ENCODE peak calls at places on chromosome 14, in four cellular contexts. K is AG04450, W is cardiac muscle cell, B is astrocyte. D is an unnamed sample.

GRCh38 chr14:98900721-98901272 is 371.2 kb downstream of the BCL11B start:
- DNase-seq in K (no peak), B (no peak), W (no peak), D (no peak)

GRCh38 chr14:24895243-24895583 is 154.7 kb downstream of the STXBP6 start:
- DNase-seq in B (peak; percentile 58), W (peak; percentile 66), K (no peak), D (no peak)

GRCh38 chr14:24312736-24313507 is 1.6 kb downstream of the LTB4R start:
- DNase-seq in B (no peak), W (peak; percentile 49), K (no peak), D (peak; percentile 18)

GRCh38 chr14:97688626-97689336 is 891.6 kb downstream of the VRK1 start:
- DNase-seq in K (no peak), B (no peak), W (no peak), D (no peak)

GRCh38 chr14:73457050-73457934 is 1.1 kb downstream of the NUMB start:
- DNase-seq in B (no peak), K (no peak), W (peak; percentile 26), D (no peak)

GRCh38 chr14:63840981-63841380 is 11.8 kb upstream of the SYNE2 start:
- DNase-seq in B (no peak), K (no peak), W (no peak), D (no peak)

GRCh38 chr14:77151245-77151644 is 9.7 kb upstream of the ZDHHC22 start:
- DNase-seq in B (no peak), W (peak; percentile 33), K (no peak), D (no peak)

GRCh38 chr14:102986810-102987579 is 64.5 kb downstream of the AMN start:
- DNase-seq in B (peak; percentile 78), W (peak; percentile 29), K (peak; percentile 43), D (peak; percentile 33)

GRCh38 chr14:105149146-105149781 is 19.3 kb downstream of the JAG2 start:
- DNase-seq in K (no peak), W (no peak), B (no peak), D (no peak)

GRCh38 chr14:74917646-74918081 is 5.4 kb downstream of the RPS6KL1 start:
- DNase-seq in W (peak; percentile 72), K (no peak), B (peak; percentile 6), D (no peak)

GRCh38 chr14:76948213-76948947 is 80.1 kb downstream of the IRF2BPL start:
- DNase-seq in B (no peak), K (no peak), W (no peak), D (no peak)

GRCh38 chr14:51789631-51790030 is 70.8 kb upstream of the GNG2 start:
- DNase-seq in W (no peak), B (no peak), K (no peak), D (no peak)

DNA sequence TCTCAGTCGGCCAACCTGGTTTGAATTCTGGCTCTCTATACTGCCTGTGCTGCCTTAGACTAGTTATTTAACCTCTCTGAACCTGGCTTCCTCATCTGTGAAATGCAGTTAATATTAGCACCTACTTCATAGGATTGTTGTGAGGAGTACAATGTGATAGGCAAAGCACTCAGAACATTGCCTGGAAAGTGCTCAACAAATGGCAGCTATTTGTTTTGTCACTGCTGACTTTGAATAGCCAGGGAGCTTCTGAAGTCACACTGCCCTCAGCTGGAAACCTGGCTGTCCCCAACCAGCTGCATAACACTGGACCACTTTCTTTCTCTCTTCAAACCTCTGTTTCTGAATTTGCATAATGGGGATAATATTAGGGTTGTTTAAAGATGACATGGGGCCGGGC is 9.6 kb downstream of the TMEM30B start:
- DNase-seq in B (no peak), W (no peak), K (no peak), D (no peak)
- H3K4me3 ChIP-seq in B (no peak overlapping the region), W (no peak overlapping the region), K (no peak overlapping the region), D (no peak overlapping the region)

DNA sequence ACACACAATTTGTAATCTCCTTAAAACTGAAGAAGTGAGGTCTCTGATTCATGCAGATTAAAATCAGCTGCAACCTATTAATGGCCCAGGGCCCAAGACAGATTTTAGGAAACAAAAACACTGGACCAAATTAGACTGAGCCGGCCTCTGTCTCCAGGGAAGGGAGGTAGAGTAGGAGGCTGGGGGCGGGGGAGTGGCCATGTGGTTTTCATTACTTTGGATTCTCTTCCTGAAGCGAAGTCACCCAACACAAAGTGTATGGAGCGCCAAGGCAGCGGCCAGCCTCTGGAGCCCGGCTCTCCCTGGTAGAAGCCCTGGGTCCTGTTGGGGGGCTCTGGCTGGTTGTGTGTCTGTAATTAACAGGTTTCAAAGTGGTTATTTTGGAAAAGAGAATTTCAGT is 282.7 kb downstream of the ZFP36L1 start:
- DNase-seq in K (no peak), B (peak; percentile 82), W (peak; percentile 72), D (no peak)
- H3K4me3 ChIP-seq in K (no peak overlapping the region), B (no peak overlapping the region), W (no peak overlapping the region), D (no peak overlapping the region)

GRCh38 chr14:50058112-50058511 is 58.3 kb downstream of the VCPKMT start:
- DNase-seq in W (no peak), K (no peak), B (no peak), D (no peak)
- H3K4me3 ChIP-seq in W (no peak overlapping the region), K (no peak overlapping the region), B (no peak overlapping the region), D (no peak overlapping the region)

GRCh38 chr14:30725763-30726162 is 103.6 kb downstream of the SCFD1 start:
- DNase-seq in B (no peak), W (no peak), K (no peak), D (no peak)
- H3K4me3 ChIP-seq in B (no peak overlapping the region), W (no peak overlapping the region), K (no peak overlapping the region), D (no peak overlapping the region)

DNA sequence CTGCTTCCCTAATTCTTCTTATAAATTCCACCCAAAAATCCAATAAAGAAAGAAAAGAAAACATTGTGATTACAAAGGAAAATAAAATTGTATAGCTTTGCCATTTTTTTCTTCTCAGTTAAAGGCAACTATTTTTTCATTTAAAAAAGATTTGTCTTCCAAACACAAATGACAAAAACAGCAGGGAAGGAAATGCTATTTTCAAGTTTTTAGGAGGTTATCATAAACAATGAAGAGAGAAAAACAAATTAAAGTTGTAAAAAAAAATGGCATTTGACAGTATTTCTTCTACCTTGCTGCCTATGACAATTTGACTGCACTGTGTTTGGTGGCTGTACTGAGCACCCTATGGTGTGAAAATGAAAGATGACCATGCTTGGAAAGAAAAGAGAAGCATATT is 109.9 kb downstream of the PRKD1 start:
- DNase-seq in K (no peak), B (no peak), W (no peak), D (no peak)
- H3K4me3 ChIP-seq in K (no peak overlapping the region), B (no peak overlapping the region), W (no peak overlapping the region), D (no peak overlapping the region)

DNA sequence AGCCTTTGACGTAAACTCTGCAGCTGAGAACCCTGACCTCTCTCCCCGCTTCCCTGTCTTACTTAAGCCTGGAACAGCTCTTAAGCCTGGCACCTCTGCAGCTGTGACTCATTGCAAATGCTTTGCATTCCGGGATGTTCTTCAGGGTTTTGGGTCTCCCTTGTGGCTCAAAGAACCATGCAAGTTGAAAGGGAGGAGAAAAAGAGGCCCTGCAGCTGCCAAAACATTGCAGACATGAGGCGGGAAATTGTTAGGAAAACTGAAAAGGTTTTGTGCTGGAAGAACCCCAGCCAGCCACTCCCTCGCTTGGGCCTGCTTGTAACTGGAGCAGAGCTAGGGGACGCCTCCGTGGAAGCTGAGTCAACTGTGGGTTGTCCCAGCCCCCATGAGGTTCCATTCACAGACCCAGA is 60.2 kb upstream of the FERMT2 start:
- DNase-seq in K (peak; percentile 96), B (peak; percentile 99), W (peak; percentile 99), D (peak; percentile 97)
- H3K4me3 ChIP-seq in K (peak overlapping the region; percentile 12), B (no peak overlapping the region), W (no peak overlapping the region), D (no peak overlapping the region)

DNA sequence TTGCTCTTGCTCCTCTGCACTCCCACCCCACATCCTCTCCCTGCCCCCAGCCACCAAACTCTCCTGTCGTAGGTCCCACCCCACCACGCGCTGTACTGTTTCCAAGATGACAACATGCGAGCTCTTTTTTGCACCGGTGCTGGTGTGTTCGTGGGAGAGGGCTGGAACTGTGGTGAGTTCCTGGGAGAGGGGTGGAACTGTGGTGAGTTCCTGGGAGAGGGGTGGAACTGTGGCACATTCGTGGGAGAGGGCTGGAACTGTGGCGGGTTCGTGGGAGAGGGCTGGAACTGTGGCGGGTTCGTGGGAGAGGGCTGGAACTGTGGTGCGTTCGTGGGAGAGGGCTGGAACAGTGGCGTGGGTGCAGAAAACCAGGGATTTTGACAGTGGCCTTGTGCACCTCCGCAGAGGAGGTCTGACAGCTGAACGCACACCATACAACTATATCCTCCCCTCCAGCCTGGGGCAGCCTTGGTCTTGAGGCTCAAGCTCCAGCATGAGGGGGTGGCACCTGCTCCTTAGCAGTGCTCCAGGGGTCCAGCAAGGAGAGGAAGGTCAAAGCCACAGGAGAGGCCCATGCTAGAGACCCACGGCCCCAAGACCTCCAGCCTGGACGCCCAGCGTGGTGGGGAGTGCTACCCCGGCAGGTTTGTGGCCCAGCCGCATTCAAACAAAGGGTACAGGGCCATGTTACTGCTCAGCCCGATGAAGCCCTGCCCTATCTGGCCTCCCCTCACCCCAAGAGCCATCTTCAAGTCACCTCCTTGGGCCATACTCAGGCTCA is 50.1 kb downstream of the ACTN1 start:
- DNase-seq in B (no peak), W (no peak), K (no peak), D (no peak)
- H3K4me3 ChIP-seq in B (no peak overlapping the region), W (no peak overlapping the region), K (no peak overlapping the region), D (no peak overlapping the region)

GRCh38 chr14:53874704-53875103 is 81.9 kb downstream of the BMP4 start:
- DNase-seq in W (no peak), K (no peak), B (no peak), D (no peak)
- H3K4me3 ChIP-seq in W (no peak overlapping the region), K (no peak overlapping the region), B (no peak overlapping the region), D (no peak overlapping the region)

DNA sequence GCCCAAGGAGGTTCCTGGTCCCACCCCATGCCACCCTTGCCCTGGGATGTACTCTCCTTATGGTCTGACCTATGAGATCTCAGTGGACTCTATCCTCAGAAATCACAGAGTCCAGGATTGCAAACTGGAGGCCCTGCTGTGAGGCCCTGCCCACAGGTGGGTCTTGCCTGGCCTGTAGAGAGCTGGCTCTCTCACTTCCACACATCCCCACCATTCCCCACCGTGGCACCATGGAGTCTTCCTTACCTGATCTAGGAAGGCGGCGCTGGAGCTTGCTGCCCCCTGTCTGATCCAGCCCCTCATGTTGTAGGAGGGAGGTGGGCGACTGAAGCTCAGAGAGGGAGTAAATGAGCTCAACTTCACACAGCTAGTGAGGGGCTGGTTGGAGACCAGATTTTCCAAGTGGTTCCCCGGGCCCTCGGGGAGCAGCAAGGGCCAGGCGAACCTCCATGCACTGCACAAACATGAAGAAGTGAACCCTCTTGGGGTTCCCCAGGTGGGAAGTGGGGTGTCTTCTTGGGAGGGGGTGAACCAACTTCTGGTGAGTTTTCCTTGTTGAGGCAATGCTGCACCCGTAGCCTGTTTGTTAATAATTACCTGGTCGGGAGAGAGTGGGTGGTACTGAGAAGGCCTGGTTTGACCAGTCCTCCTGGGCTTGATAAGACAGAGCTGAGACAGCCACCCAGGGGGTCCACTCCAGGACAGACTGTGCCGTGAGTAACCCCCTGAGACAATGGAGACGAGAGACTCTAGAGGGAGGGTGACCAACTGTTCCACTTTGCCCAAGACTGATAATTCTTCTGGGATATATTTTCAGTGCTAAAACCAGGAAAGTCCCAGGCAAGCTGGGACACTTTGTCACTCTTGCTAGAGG is at the start of gene SERPINA4:
- DNase-seq in W (no peak), B (no peak), K (no peak), D (no peak)
- H3K4me3 ChIP-seq in W (no peak within 1 kb of the TSS), B (no peak within 1 kb of the TSS), K (no peak within 1 kb of the TSS), D (no peak within 1 kb of the TSS)